ENCODE peak calls at places on chromosome 22, in nine cellular contexts. E is caudate nucleus; J is CD4-positive, alpha-beta memory T cell; U is osteoblast; O is neural crest cell; S is hypothalamus; L is keratinocyte; X is mucosa of descending colon; Y is chondrocyte. A is an unnamed sample.

GRCh38 chr22:50329236-50329635 is 2.4 kb upstream of the DENND6B start:
- DNase-seq in E (no peak), J (no peak), U (peak; percentile 49), O (no peak), S (no peak), L (no peak), X (no peak), Y (no peak), A (no peak)

GRCh38 chr22:26985217-26985616 is 327.8 kb downstream of the MIAT start:
- DNase-seq in E (no peak), J (no peak), U (no peak), O (no peak), S (no peak), L (no peak), X (no peak), Y (no peak), A (no peak)

GRCh38 chr22:49760280-49760629 is 67.4 kb downstream of the BRD1 start:
- DNase-seq in E (no peak), J (no peak), U (peak; percentile 34), O (no peak), S (no peak), L (peak; percentile 33), X (no peak), Y (peak; percentile 40), A (peak; percentile 16)

GRCh38 chr22:17867160-17867785 is 93.0 kb upstream of the BID start:
- DNase-seq in E (no peak), J (no peak), U (peak; percentile 53), O (no peak), S (peak; percentile 28), L (no peak), X (peak; percentile 81), Y (no peak), A (peak; percentile 86)

GRCh38 chr22:46514592-46515207 is 22.7 kb downstream of the CELSR1 start:
- DNase-seq in E (no peak), J (no peak), U (peak; percentile 97), O (no peak), S (no peak), L (peak; percentile 97), X (no peak), Y (no peak), A (no peak)

GRCh38 chr22:41469218-41469851 is 418 bp downstream of the ACO2 start:
- DNase-seq in E (peak; percentile 65), J (no peak), U (no peak), O (no peak), S (no peak), L (no peak), X (peak; percentile 86), Y (no peak), A (peak; percentile 82)

GRCh38 chr22:44182591-44183588 is 2.2 kb downstream of the PARVG start:
- DNase-seq in E (no peak), J (peak; percentile 24), U (no peak), O (no peak), S (no peak), L (no peak), X (peak; percentile 36), Y (no peak), A (peak; percentile 45)

GRCh38 chr22:41660416-41660815 is 28.3 kb downstream of the SNU13 start:
- DNase-seq in E (no peak), J (no peak), U (no peak), O (no peak), S (no peak), L (no peak), X (no peak), Y (no peak), A (no peak)

GRCh38 chr22:46081036-46081830 is 69.1 kb upstream of the PPARA start:
- DNase-seq in E (no peak), J (no peak), U (peak; percentile 76), O (no peak), S (no peak), L (no peak), X (no peak), Y (peak; percentile 79), A (no peak)

GRCh38 chr22:22201925-22202343 is 42.7 kb upstream of the VPREB1 start:
- DNase-seq in E (no peak), J (no peak), U (peak; percentile 3), O (no peak), S (no peak), L (no peak), X (no peak), Y (no peak), A (no peak)

GRCh38 chr22:40444483-40444787 is 74.0 kb downstream of the SGSM3 start:
- DNase-seq in E (no peak), J (no peak), U (no peak), O (no peak), S (no peak), L (no peak), X (no peak), Y (no peak), A (no peak)

GRCh38 chr22:22753526-22754267 is 109.3 kb downstream of the GGTLC2 start:
- DNase-seq in E (no peak), J (peak; percentile 76), U (peak; percentile 91), O (peak; percentile 59), S (no peak), L (no peak), X (peak; percentile 83), Y (no peak), A (peak; percentile 82)

GRCh38 chr22:30226192-30226832 is 20.2 kb downstream of the LIF start:
- DNase-seq in E (no peak), J (no peak), U (no peak), O (no peak), S (no peak), L (no peak), X (no peak), Y (no peak), A (no peak)

A was measured in colonic mucosa.